ENCODE peak calls at places on chromosomes 3 and 15, in nine cellular contexts. P is small intestine; D is mesendoderm; U is stimulated activated CD4-positive, alpha-beta T cell treated with anti-CD3 and anti-CD28 coated beads, Interleukin-12 subunit alpha, Interleukin-12 subunit beta, amount 100 ng/mL, for 4 hours; E is MCF 10A; V is ecto neural progenitor cell; G is Calu3; S is HuH-7.5; T is HT-29. Y is an unnamed sample.

GRCh38 chr3:171044828-171045793 is 18.6 kb upstream of the SLC2A2 start:
- DNase-seq in U (no peak), P (no peak), G (peak), T (peak), D (no peak), E (peak), V (no peak), S (peak), Y (no peak)

GRCh38 chr15:101269479-101270223 is 7.6 kb downstream of the SELENOS start:
- DNase-seq in T (peak), G (peak), D (peak), E (peak), U (no peak), S (no peak), P (peak), V (peak), Y (no peak)

GRCh38 chr3:52455283-52456168 is at the start of gene NISCH:
- DNase-seq in S (peak), T (peak), E (peak), U (peak), P (peak), V (peak), D (peak), G (peak), Y (peak)

GRCh38 chr3:160564949-160565441 is 376 bp downstream of the KPNA4 start:
- DNase-seq in D (peak), G (peak), E (peak), T (peak), V (no peak), U (peak), S (peak), P (peak), Y (peak)

GRCh38 chr15:43527802-43528541 is 10.6 kb downstream of the MAP1A start:
- DNase-seq in P (no peak), U (no peak), D (no peak), G (no peak), T (no peak), V (no peak), S (no peak), E (no peak), Y (no peak)

GRCh38 chr3:46812237-46812791 is 50.9 kb downstream of the MYL3 start:
- DNase-seq in D (peak), E (peak), T (no peak), G (peak), U (peak), S (peak), P (peak), V (peak), Y (peak)

GRCh38 chr15:40161693-40162401 is 978 bp downstream of the BUB1B start:
- DNase-seq in V (no peak), E (no peak), T (peak), D (no peak), P (peak), G (no peak), U (no peak), S (no peak), Y (no peak)

GRCh38 chr15:53549697-53550315 is 209.7 kb downstream of the WDR72 start:
- DNase-seq in V (no peak), T (peak), S (no peak), P (peak), G (peak), E (no peak), D (no peak), U (no peak), Y (no peak)

GRCh38 chr3:114451561-114452018 is 157.8 kb downstream of the TIGIT start:
- DNase-seq in P (peak), T (no peak), G (no peak), D (no peak), S (no peak), U (no peak), V (no peak), E (no peak), Y (no peak)

GRCh38 chr3:73177827-73178226 is 116.4 kb downstream of the EBLN2 start:
- DNase-seq in D (no peak), E (no peak), P (peak), G (no peak), S (no peak), U (no peak), V (no peak), T (no peak), Y (no peak)

GRCh38 chr3:185744997-185745843 is 79.6 kb downstream of the IGF2BP2 start:
- DNase-seq in P (no peak), D (no peak), G (no peak), E (peak), U (no peak), S (no peak), T (peak), V (no peak), Y (no peak)

GRCh38 chr15:66592505-66593218 is 26.9 kb upstream of the LCTL start:
- DNase-seq in G (no peak), U (no peak), S (peak), V (no peak), E (no peak), P (peak), T (no peak), D (peak), Y (no peak)